ENCODE peak calls at places on chromosomes 16 and 17, in six cellular contexts. N, J, F, O, V and D are unnamed samples.

GRCh38 chr17:76371656-76372628 is 12.5 kb upstream of the SPHK1 start:
- DNase-seq in O (no peak), F (no peak), N (peak), V (no peak), J (no peak), D (no peak)

GRCh38 chr17:74833501-74834361 is 26.0 kb downstream of the GRIN2C start:
- DNase-seq in V (peak), J (no peak), F (no peak), N (no peak), O (peak), D (peak)

GRCh38 chr16:69327585-69328310 is 2.6 kb downstream of the PDF start:
- DNase-seq in V (no peak), O (no peak), N (no peak), J (no peak), F (no peak), D (no peak)

GRCh38 chr16:74186589-74186988 is 110.0 kb upstream of the PSMD7 start:
- DNase-seq in V (no peak), J (no peak), O (no peak), F (no peak), N (peak), D (no peak)

GRCh38 chr16:10608687-10609409 is 28.4 kb upstream of the EMP2 start:
- DNase-seq in N (no peak), J (no peak), V (no peak), F (no peak), O (no peak), D (no peak)

GRCh38 chr17:74151551-74152315 is 51.7 kb upstream of the RPL38 start:
- DNase-seq in O (no peak), V (no peak), N (no peak), J (no peak), F (no peak), D (no peak)

GRCh38 chr17:64188088-64188487 is 58.1 kb upstream of the ERN1 start:
- DNase-seq in N (no peak), O (no peak), F (no peak), V (no peak), J (no peak), D (no peak)

GRCh38 chr16:29738514-29738913 is 7.3 kb downstream of the C16orf54 start:
- DNase-seq in V (no peak), O (no peak), N (no peak), F (no peak), J (no peak), D (no peak)

GRCh38 chr16:26987631-26988030 is 79.1 kb upstream of the C16orf82 start:
- DNase-seq in F (no peak), O (no peak), N (peak), V (no peak), J (no peak), D (no peak)

GRCh38 chr17:57362797-57363556 is 106.7 kb downstream of the MSI2 start:
- DNase-seq in J (no peak), O (no peak), F (no peak), N (no peak), V (no peak), D (no peak)

GRCh38 chr17:45302649-45303173 is 14.1 kb downstream of the MAP3K14 start:
- DNase-seq in N (no peak), O (peak), F (peak), V (no peak), J (no peak), D (no peak)

GRCh38 chr16:56347166-56347565 is 78.2 kb downstream of the AMFR start:
- DNase-seq in N (no peak), J (no peak), O (no peak), V (no peak), F (no peak), D (no peak)

GRCh38 chr16:4700380-4700996 is 7.1 kb downstream of the NUDT16L1 start:
- DNase-seq in N (no peak), F (no peak), V (no peak), J (no peak), O (no peak), D (no peak)

GRCh38 chr16:53805747-53806146 is 101.8 kb downstream of the FTO start:
- DNase-seq in J (no peak), V (no peak), O (no peak), N (no peak), F (no peak), D (no peak)

GRCh38 chr17:16282522-16282921 is 65.5 kb downstream of the PIGL start:
- DNase-seq in O (no peak), V (no peak), J (no peak), F (no peak), N (peak), D (no peak)

GRCh38 chr16:53022374-53022773 is 30.3 kb downstream of the CHD9NB start:
- DNase-seq in O (no peak), V (peak), F (peak), N (peak), J (no peak), D (no peak)

GRCh38 chr17:58510075-58510474 is 4.4 kb downstream of the MTMR4 start:
- DNase-seq in V (no peak), J (no peak), F (no peak), O (no peak), N (no peak), D (no peak)

GRCh38 chr16:11160676-11161115 is 95.3 kb downstream of the SOCS1 start:
- DNase-seq in O (no peak), J (no peak), V (no peak), N (peak), F (no peak), D (no peak)

GRCh38 chr16:80577485-80578280 is 36.9 kb downstream of the DYNLRB2 start:
- DNase-seq in J (no peak), V (no peak), F (no peak), O (no peak), N (no peak), D (no peak)

GRCh38 chr17:49210158-49211029 is at the start of the genes ABI3 and GNGT2:
- DNase-seq in J (no peak), F (peak), N (no peak), O (no peak), V (peak), D (peak)

GRCh38 chr16:49216593-49216992 is 65.0 kb downstream of the CBLN1 start:
- DNase-seq in J (no peak), N (no peak), F (peak), O (no peak), V (no peak), D (no peak)

GRCh38 chr17:78925234-78925633 is at the start of gene TIMP2:
- DNase-seq in N (peak), J (peak), O (peak), V (peak), F (peak), D (peak)

GRCh38 chr16:85535352-85536072 is 77.6 kb upstream of the GSE1 start:
- DNase-seq in V (no peak), N (no peak), F (no peak), J (peak), O (no peak), D (no peak)

GRCh38 chr16:85537331-85537788 is 75.8 kb upstream of the GSE1 start:
- DNase-seq in N (no peak), O (no peak), J (no peak), F (no peak), V (no peak), D (no peak)

GRCh38 chr16:85536073-85536410 is 77.1 kb upstream of the GSE1 start:
- DNase-seq in J (no peak), O (no peak), N (no peak), F (no peak), V (no peak), D (no peak)

GRCh38 chr16:85537795-85538401 is 75.2 kb upstream of the GSE1 start:
- DNase-seq in J (no peak), O (no peak), F (peak), V (no peak), N (no peak), D (no peak)

DNA sequence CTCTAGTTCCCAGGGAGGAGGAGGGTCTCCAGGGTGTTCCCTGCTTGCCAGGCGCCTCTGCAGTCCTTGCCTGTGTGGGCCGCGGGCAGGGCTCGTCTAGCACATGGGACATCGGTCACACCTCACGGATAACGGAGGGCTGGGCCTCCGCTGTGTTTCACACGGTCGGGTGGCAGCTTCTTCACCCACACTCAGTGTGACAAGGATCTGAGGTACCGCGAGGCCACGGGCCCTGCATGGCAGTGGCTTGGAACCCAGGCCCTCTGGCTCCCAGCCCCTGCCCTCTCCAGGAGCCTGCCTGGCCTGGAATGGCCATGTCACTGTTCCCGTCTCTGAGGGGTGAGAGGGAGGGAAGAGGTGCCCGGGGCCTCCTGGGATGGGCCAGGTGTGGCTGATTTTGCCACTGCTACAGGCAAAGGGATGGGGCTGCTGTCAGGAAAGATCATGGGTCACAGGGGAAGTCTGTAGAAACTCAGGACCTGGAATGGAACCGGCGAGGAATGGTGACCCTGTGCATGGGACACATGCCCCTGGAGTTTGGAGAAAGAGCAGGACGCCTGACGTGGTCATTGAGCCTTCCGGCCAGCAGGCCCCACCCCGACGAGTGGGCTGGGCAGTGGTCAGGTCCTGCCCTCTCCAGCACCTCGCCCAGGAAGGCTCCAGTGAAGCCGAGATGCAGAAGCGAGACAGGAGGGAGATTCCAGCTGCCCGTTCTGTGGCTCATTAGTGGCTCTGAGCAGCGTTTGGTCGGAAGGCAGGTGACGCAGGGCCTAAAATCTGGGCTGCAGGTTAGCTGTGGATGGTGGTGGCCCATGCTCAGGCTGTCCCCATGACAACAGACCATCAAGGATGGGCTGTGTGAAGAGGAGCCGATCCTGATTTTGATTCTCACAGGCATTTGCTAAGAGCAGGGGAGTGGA is 76.5 kb upstream of the GSE1 start:
- DNase-seq in O (no peak), N (no peak), V (no peak), J (no peak), F (peak), D (no peak)
- H3K27ac ChIP-seq in O (peak), N (no peak), V (peak), J (peak), F (no peak), D (no peak)

DNA sequence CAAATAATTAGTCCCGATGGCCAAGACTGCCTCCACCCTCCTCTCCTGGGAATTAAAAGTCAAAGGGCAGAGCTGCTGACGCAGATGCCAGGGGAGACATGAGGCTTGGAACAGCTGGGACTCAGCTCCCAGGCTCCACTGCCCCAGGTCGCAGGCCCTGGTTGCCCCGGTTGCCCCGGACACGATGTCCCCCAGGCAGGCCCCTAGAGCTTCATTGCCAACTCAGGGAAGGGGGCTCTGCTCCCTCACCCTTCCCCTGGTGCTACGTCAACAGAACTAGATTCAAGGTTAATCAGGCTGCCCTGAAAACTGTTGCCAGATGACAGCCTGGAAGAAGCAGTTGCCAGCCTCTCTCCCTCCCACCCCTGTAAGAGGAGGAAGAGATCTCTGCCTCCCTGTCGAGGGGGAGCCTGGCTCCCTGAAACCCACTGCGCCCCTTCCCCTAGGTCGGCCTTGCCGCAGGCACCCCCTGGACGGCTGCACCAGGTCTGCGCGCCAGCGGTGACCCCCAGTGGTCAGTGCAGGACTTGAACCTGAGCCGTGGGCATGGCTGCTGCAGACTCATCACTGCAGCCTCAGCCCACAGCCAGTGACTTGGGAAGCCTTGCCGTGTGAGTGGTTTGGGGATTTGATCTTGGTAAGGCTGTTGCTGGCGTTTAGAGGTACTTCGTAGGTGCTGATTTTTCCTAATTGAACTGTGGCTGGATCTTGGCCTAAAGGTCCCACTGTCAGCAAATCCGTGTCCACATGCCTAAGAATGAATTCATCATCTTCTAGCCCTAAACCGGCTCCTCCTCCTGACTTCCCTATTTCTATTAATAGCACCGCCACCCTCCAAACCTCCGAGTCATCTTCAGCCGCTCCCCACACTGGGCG is 84.1 kb upstream of the TOB1 start:
- DNase-seq in N (peak), J (peak), V (peak), F (peak), O (peak), D (peak)
- H3K27ac ChIP-seq in N (peak), J (peak), V (peak), F (peak), O (peak), D (peak)

DNA sequence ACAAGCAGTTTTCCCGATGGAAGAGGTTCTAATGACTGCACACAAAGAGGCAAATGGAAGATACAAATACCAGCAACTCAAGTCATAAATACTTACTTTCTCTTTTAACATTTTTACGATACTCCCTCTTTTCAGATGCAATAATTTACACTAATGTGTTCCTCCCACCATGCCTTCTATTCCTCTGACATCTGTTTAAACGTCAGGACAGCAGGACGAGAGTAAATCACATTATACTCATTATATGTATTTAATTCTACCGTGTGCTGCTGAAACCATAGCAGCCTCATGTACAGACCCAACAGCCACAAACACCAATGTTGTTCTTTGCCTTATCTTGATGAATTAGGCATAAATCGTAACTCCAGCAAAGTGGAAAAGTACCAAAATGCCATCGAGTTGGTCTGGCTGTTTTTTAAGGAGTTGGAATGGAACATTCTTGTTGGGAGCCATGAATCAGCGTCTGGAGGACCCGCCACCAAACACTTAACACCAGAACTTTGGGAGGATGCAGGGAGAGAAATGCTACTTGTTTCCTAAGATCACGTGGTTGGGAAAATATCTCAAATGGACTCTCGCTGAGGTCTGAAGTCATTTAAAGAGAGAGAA is 82.9 kb upstream of the FOXF1 start:
- DNase-seq in O (no peak), N (no peak), F (no peak), J (no peak), V (no peak), D (no peak)
- H3K27ac ChIP-seq in O (no peak), N (no peak), F (no peak), J (peak), V (no peak), D (no peak)

GRCh38 chr16:50744911-50745310 is 3.0 kb downstream of the CYLD start:
- DNase-seq in N (no peak), O (no peak), V (no peak), J (no peak), F (no peak), D (no peak)

GRCh38 chr16:50742521-50743150 is 750 bp downstream of the CYLD start:
- DNase-seq in V (peak), F (peak), J (peak), N (peak), O (no peak), D (no peak)

GRCh38 chr16:50747206-50747956 is 5.5 kb downstream of the CYLD start:
- DNase-seq in J (no peak), O (no peak), V (no peak), N (no peak), F (peak), D (no peak)

GRCh38 chr16:50743575-50744225 is 1.8 kb downstream of the CYLD start:
- DNase-seq in N (no peak), F (no peak), O (no peak), J (no peak), V (no peak), D (no peak)

DNA sequence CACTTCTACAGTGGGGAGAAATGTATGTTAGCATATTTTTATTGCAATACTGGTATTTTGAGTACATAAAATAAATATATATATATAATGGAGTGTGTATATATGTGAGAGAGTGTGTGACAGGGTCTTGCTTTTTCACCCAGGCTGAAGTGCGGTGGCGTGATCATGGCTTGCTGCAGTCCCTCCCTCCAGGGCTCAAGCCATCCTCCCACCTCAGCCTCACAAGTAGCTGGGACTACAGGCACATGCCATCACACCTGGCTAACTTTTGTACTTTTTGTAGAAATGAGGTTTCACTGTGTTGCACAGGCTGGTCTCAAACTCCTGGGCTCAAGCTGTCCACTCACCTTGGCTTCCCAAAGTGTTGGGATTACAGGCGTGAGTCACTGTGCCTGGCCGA is 4.1 kb downstream of the CYLD start:
- DNase-seq in O (no peak), V (no peak), F (no peak), N (no peak), J (no peak), D (no peak)
- H3K27ac ChIP-seq in O (no peak), V (peak), F (no peak), N (no peak), J (peak), D (no peak)

DNA sequence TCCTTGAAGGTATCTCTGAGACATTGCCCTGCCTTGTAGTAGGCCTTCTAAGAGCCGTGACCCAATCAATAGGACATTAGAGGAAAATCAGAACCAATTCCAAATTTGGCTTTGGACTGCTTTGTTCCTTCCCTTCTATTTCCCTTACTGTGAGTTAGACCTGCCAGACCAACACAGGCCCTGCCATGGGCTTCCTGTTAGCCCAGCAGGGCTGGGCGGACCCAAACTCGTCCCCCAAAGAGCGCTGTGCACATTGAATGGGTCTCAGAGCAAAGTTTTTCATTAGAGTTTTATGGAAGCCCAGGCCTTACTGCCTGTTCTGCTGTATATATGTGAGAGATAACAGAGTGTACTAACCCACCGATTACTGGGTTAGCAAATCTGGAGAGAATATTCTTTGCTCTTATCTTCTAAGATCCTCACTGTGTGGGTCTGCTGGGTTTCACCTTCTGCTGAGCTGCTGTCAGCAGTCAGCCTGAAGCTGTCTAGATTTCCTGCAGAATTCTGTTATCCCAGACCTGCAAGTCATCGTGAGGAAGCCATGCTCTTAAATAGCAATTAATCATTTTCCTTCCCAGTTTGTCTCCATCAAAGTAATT is 5.7 kb downstream of the ARHGAP44 start:
- DNase-seq in O (no peak), J (no peak), F (no peak), V (no peak), N (no peak), D (no peak)
- H3K27ac ChIP-seq in O (no peak), J (no peak), F (no peak), V (no peak), N (no peak), D (no peak)

DNA sequence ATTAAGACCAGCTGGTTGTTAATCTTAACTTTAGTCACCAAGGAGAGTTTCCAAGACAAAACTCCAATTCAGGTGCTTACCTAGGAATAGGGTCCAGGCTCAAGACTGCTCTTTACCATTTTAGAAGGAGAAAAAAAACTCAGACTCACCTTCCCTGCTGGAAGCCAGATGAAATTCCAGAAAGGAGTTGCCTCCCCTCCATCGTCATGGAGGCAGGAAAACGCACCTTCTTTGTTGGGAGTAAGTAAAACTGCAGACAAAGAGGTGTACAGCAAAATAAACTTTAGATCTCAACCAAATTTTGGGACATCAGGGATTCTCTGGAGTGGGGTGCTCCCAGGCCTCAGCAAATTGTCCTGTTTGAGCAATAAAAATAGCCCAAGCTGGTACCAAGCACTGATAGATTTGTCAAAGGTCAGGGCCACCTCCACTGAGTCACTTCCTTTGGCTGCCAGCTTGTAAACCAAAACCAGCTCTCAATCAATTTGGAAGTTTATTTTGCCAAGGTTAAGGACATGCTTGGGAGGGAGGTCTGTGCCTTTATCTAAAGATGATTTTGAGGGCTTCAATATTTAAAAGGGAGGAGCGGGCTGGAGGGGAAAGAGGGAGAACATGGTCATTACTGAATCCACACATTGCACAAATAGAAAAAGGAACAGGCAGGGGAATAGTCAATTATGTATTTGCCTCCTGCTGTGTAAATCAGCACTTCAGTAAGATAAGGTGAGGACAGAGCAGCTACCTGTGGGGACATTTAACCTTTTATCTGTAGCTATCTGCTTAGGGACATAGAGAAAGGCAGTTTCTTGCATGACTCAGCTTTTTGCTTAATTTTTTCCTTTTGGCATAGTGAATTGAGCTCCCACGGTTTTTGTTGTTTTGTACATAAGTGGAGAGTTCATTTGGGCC is 1.5 kb upstream of the ALDH3A2 start:
- DNase-seq in N (no peak), O (no peak), F (peak), J (no peak), V (peak), D (no peak)
- H3K27ac ChIP-seq in N (no peak), O (peak), F (no peak), J (peak), V (peak), D (peak)